ENCODE peak calls at places on chromosomes 12 and 14, in five cellular contexts. One of them, this sample, is unnamed.

GRCh38 chr12:124786065-124786964 is 77.3 kb downstream of the SCARB1 start:
- DNase-seq in globus pallidus: peak
- DNase-seq in stimulated activated CD4-positive, alpha-beta T cell treated with anti-CD3 and anti-CD28 coated beads, Interleukin-1b, Interleukin-23, amount 100 ng/mL, for 4 hours: no peak
- DNase-seq in heart right ventricle: peak
- DNase-seq in CD8-positive, alpha-beta T cell: no peak
- DNase-seq in this sample: peak

GRCh38 chr12:127233016-127233415 is 1034.0 kb upstream of the TMEM132C start:
- DNase-seq in globus pallidus: no peak
- DNase-seq in stimulated activated CD4-positive, alpha-beta T cell treated with anti-CD3 and anti-CD28 coated beads, Interleukin-1b, Interleukin-23, amount 100 ng/mL, for 4 hours: no peak
- DNase-seq in heart right ventricle: no peak
- DNase-seq in CD8-positive, alpha-beta T cell: no peak
- DNase-seq in this sample: no peak

GRCh38 chr14:50762001-50762930 is 68.7 kb downstream of the NIN start:
- DNase-seq in globus pallidus: no peak
- DNase-seq in stimulated activated CD4-positive, alpha-beta T cell treated with anti-CD3 and anti-CD28 coated beads, Interleukin-1b, Interleukin-23, amount 100 ng/mL, for 4 hours: no peak
- DNase-seq in heart right ventricle: no peak
- DNase-seq in CD8-positive, alpha-beta T cell: no peak
- DNase-seq in this sample: no peak

GRCh38 chr14:58488550-58488949 is 61.0 kb downstream of the KIAA0586 start:
- DNase-seq in globus pallidus: no peak
- DNase-seq in stimulated activated CD4-positive, alpha-beta T cell treated with anti-CD3 and anti-CD28 coated beads, Interleukin-1b, Interleukin-23, amount 100 ng/mL, for 4 hours: no peak
- DNase-seq in heart right ventricle: no peak
- DNase-seq in CD8-positive, alpha-beta T cell: no peak
- DNase-seq in this sample: no peak

GRCh38 chr14:72790887-72791566 is 102.9 kb downstream of the DPF3 start:
- DNase-seq in globus pallidus: peak
- DNase-seq in stimulated activated CD4-positive, alpha-beta T cell treated with anti-CD3 and anti-CD28 coated beads, Interleukin-1b, Interleukin-23, amount 100 ng/mL, for 4 hours: no peak
- DNase-seq in heart right ventricle: peak
- DNase-seq in CD8-positive, alpha-beta T cell: no peak
- DNase-seq in this sample: no peak

GRCh38 chr12:122096591-122097149 is 18.1 kb downstream of the MLXIP start:
- DNase-seq in globus pallidus: no peak
- DNase-seq in stimulated activated CD4-positive, alpha-beta T cell treated with anti-CD3 and anti-CD28 coated beads, Interleukin-1b, Interleukin-23, amount 100 ng/mL, for 4 hours: no peak
- DNase-seq in heart right ventricle: no peak
- DNase-seq in CD8-positive, alpha-beta T cell: no peak
- DNase-seq in this sample: peak

GRCh38 chr12:118064608-118065007 is 3.6 kb upstream of the WSB2 start:
- DNase-seq in globus pallidus: no peak
- DNase-seq in stimulated activated CD4-positive, alpha-beta T cell treated with anti-CD3 and anti-CD28 coated beads, Interleukin-1b, Interleukin-23, amount 100 ng/mL, for 4 hours: no peak
- DNase-seq in heart right ventricle: no peak
- DNase-seq in CD8-positive, alpha-beta T cell: no peak
- DNase-seq in this sample: no peak

GRCh38 chr12:78636253-78636855 is 228.2 kb upstream of the SYT1 start:
- DNase-seq in globus pallidus: no peak
- DNase-seq in stimulated activated CD4-positive, alpha-beta T cell treated with anti-CD3 and anti-CD28 coated beads, Interleukin-1b, Interleukin-23, amount 100 ng/mL, for 4 hours: no peak
- DNase-seq in heart right ventricle: no peak
- DNase-seq in CD8-positive, alpha-beta T cell: no peak
- DNase-seq in this sample: no peak

GRCh38 chr12:54173066-54173726 is 15.6 kb downstream of the SMUG1 start:
- DNase-seq in globus pallidus: no peak
- DNase-seq in stimulated activated CD4-positive, alpha-beta T cell treated with anti-CD3 and anti-CD28 coated beads, Interleukin-1b, Interleukin-23, amount 100 ng/mL, for 4 hours: peak
- DNase-seq in heart right ventricle: peak
- DNase-seq in CD8-positive, alpha-beta T cell: peak
- DNase-seq in this sample: peak

GRCh38 chr14:78933948-78934524 is 763.9 kb downstream of the NRXN3 start:
- DNase-seq in globus pallidus: peak
- DNase-seq in stimulated activated CD4-positive, alpha-beta T cell treated with anti-CD3 and anti-CD28 coated beads, Interleukin-1b, Interleukin-23, amount 100 ng/mL, for 4 hours: no peak
- DNase-seq in heart right ventricle: no peak
- DNase-seq in CD8-positive, alpha-beta T cell: no peak
- DNase-seq in this sample: no peak

GRCh38 chr14:70415788-70416187 is 1.1 kb downstream of the SYNJ2BP start:
- DNase-seq in globus pallidus: no peak
- DNase-seq in stimulated activated CD4-positive, alpha-beta T cell treated with anti-CD3 and anti-CD28 coated beads, Interleukin-1b, Interleukin-23, amount 100 ng/mL, for 4 hours: no peak
- DNase-seq in heart right ventricle: no peak
- DNase-seq in CD8-positive, alpha-beta T cell: no peak
- DNase-seq in this sample: no peak

GRCh38 chr12:27709932-27710591 is 570 bp upstream of the MRPS35 start:
- DNase-seq in globus pallidus: no peak
- DNase-seq in stimulated activated CD4-positive, alpha-beta T cell treated with anti-CD3 and anti-CD28 coated beads, Interleukin-1b, Interleukin-23, amount 100 ng/mL, for 4 hours: no peak
- DNase-seq in heart right ventricle: no peak
- DNase-seq in CD8-positive, alpha-beta T cell: no peak
- DNase-seq in this sample: peak

GRCh38 chr14:55731247-55731872 is 151.4 kb downstream of the KTN1 start:
- DNase-seq in globus pallidus: no peak
- DNase-seq in stimulated activated CD4-positive, alpha-beta T cell treated with anti-CD3 and anti-CD28 coated beads, Interleukin-1b, Interleukin-23, amount 100 ng/mL, for 4 hours: no peak
- DNase-seq in heart right ventricle: no peak
- DNase-seq in CD8-positive, alpha-beta T cell: no peak
- DNase-seq in this sample: no peak